ENCODE peak calls at places on chromosomes 11 and 22, in eight cellular contexts. K, Q, E, C, Y, U, N and D are unnamed samples.

GRCh38 chr22:26045855-26046254 is 123.4 kb upstream of the SEZ6L start:
- DNase-seq in K (no peak), Q (no peak), E (no peak), C (no peak), Y (no peak), U (no peak), N (no peak), D (no peak)

GRCh38 chr22:42702675-42703074 is 18.0 kb downstream of the A4GALT start:
- DNase-seq in K (no peak), Q (no peak), E (no peak), C (no peak), Y (no peak), U (no peak), N (no peak), D (no peak)

GRCh38 chr11:72642815-72643511 is 31.3 kb downstream of the PDE2A start:
- DNase-seq in K (no peak), Q (peak), E (peak), C (peak), Y (peak), U (no peak), N (peak), D (peak)

GRCh38 chr11:33045551-33046255 is 6.3 kb downstream of the TCP11L1 start:
- DNase-seq in K (no peak), Q (no peak), E (no peak), C (peak), Y (no peak), U (peak), N (no peak), D (no peak)

GRCh38 chr11:75814369-75814685 is 683 bp upstream of the UVRAG start:
- DNase-seq in K (no peak), Q (no peak), E (no peak), C (no peak), Y (no peak), U (no peak), N (no peak), D (no peak)

GRCh38 chr22:50308986-50309600 is 1.6 kb upstream of the PLXNB2 start:
- DNase-seq in K (no peak), Q (no peak), E (no peak), C (peak), Y (no peak), U (no peak), N (no peak), D (no peak)

GRCh38 chr22:25495286-25495685 is 69.2 kb upstream of the GRK3 start:
- DNase-seq in K (no peak), Q (no peak), E (peak), C (no peak), Y (no peak), U (no peak), N (no peak), D (peak)

GRCh38 chr11:12167098-12167999 is 57.0 kb downstream of the MICAL2 start:
- DNase-seq in K (no peak), Q (no peak), E (peak), C (peak), Y (no peak), U (peak), N (peak), D (peak)

GRCh38 chr11:125935629-125936199 is 10.1 kb upstream of the VSIG10L2 start:
- DNase-seq in K (no peak), Q (no peak), E (no peak), C (no peak), Y (no peak), U (no peak), N (no peak), D (peak)

GRCh38 chr11:33040862-33041453 is 1.6 kb downstream of the TCP11L1 start:
- DNase-seq in K (no peak), Q (no peak), E (no peak), C (no peak), Y (no peak), U (no peak), N (no peak), D (no peak)

GRCh38 chr11:67439321-67440228 is 2.1 kb upstream of the PTPRCAP start:
- DNase-seq in K (no peak), Q (no peak), E (no peak), C (peak), Y (no peak), U (no peak), N (peak), D (peak)

GRCh38 chr22:38657248-38657909 is 941 bp downstream of the CBY1 start:
- DNase-seq in K (no peak), Q (no peak), E (peak), C (peak), Y (no peak), U (peak), N (peak), D (peak)

GRCh38 chr22:19060356-19061009 is 61.7 kb downstream of the DGCR2 start:
- DNase-seq in K (peak), Q (no peak), E (no peak), C (no peak), Y (no peak), U (peak), N (no peak), D (peak)

DNA sequence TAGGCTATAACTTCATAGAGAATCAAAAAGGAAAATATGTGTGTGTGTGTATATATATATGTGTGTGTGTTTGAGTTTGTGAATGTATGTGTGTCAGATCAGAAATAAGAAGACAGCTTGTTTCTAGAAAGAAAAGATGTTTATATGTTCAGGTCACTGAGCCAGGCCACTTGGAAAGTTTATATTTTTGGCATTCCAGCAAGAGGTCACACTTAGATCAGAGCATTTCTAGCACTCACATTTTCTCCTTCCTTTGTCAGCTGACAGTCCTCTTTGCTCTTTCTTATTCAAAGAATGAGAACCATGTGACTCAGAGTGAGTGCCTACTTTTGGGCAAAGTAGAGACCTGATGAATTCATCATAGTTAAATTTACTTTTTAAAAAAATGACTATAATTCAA is 22.9 kb downstream of the RAB38 start:
- DNase-seq in K (no peak), Q (no peak), E (no peak), C (no peak), Y (no peak), U (no peak), N (no peak), D (no peak)
- TF ChIP-seq CTCF in K (no peak), Q (no peak), E (no peak), C (no peak), Y (no peak), U (no peak), N (no peak), D (no peak)

GRCh38 chr11:77127969-77128691 is at the start of gene MYO7A:
- DNase-seq in K (no peak), Q (peak), E (peak), C (peak), Y (no peak), U (no peak), N (peak), D (peak)
- H3K4me3 ChIP-seq in K (peak), Q (peak), E (peak), C (no peak), Y (peak), U (peak), N (peak), D (peak)

GRCh38 chr11:102306817-102307814 is 10.2 kb upstream of the BIRC3 start:
- DNase-seq in K (no peak), Q (no peak), E (no peak), C (no peak), Y (no peak), U (no peak), N (no peak), D (no peak)

GRCh38 chr11:102306048-102306575 is 11.2 kb upstream of the BIRC3 start:
- DNase-seq in K (no peak), Q (no peak), E (no peak), C (peak), Y (no peak), U (peak), N (no peak), D (no peak)

GRCh38 chr11:102313225-102313940 is 3.9 kb upstream of the BIRC3 start:
- DNase-seq in K (no peak), Q (no peak), E (peak), C (no peak), Y (no peak), U (no peak), N (no peak), D (no peak)

GRCh38 chr11:102312656-102313055 is 4.6 kb upstream of the BIRC3 start:
- DNase-seq in K (no peak), Q (no peak), E (peak), C (no peak), Y (no peak), U (no peak), N (no peak), D (peak)

DNA sequence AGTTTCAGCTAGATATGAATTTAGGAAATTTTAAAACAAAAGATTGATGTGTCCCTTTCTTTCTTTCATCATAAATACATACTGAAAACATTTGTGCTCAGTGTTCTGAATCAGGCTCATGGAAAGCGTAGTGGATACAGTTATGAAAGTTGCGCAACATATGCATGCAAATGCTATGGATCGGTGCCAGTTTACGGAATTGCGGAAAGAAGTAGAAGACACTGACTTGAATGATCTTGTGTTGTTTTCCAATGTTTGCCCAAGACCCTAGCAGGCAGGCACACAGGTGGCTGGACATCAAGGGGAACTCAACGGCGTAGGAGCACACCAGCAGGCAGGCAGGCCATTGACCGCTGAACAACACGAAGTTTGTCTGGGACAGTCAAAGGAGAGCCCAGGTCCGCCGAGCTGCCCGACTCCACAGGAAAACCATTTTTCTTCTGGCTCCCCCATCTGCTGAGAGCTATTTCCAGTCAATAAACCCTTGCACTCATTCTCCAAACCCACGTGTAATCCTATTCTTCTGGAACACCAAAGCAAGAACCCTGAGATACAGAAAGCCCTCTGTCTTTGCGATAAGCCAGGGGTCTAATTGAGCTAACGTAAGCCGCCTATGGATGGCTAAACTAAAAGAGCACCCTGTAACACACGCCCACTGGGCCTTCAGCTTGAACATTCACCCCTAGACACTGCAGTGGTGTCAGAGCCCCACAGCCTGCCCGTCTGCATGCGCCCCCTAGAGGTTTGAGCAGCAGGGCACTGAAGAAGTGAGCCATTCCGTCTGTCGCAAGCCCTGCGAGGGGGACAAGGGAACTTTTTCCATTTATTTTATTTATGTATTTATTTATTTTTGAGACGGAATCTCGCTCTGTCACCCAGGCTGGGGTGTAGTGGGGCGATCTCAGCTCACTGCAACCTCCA is 7.4 kb upstream of the BIRC3 start:
- DNase-seq in K (no peak), Q (no peak), E (no peak), C (no peak), Y (peak), U (no peak), N (peak), D (no peak)
- TF ChIP-seq CTCF in K (no peak), Q (no peak), E (no peak), C (no peak), Y (peak), U (no peak), N (peak), D (no peak)

DNA sequence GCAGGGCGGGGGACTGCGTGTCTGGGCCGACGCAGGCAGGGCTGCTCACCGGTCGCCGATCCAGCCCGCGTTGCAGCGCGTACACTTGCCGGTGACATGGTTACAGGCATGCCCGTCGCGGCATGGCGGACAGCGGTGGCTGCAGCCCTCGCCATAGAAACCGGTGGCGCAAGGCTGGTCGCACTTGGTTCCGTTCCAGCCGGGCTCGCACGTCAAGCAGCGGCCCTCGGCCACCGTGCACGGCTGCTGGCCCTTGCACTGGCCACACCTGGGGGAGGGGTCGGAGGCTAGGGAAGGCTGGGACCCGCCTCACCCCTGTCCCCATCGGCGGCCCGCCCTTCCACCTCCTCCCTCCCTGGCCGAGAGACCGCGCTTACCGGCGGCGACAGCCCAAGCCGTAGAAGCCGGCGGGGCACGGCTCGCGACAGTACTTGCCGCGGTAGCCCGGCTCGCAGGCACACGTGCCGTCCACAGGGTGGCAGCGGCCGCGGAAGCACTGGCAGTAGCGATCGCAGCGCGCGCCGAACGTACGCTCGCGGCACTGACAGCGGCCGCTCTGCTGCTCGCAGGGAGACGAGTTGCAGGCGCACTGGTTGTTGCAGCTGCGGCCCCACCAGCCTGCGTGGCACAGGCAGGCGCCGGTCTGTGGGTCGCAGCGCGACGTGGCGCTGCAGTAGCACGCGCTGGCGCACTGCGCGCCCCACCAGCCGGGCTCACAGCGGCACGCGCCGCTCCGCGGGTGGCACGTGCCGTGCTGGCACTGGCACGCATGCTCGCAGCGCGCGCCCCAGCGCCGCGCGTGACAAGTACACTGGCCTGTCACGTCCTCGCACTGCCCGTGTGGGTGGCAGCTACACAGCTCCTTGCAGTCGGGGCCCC is 6.7 kb downstream of the SCARF2 start:
- DNase-seq in K (no peak), Q (no peak), E (no peak), C (peak), Y (no peak), U (peak), N (peak), D (no peak)
- H3K4me3 ChIP-seq in K (peak), Q (peak), E (no peak), C (no peak), Y (peak), U (peak), N (peak), D (no peak)

DNA sequence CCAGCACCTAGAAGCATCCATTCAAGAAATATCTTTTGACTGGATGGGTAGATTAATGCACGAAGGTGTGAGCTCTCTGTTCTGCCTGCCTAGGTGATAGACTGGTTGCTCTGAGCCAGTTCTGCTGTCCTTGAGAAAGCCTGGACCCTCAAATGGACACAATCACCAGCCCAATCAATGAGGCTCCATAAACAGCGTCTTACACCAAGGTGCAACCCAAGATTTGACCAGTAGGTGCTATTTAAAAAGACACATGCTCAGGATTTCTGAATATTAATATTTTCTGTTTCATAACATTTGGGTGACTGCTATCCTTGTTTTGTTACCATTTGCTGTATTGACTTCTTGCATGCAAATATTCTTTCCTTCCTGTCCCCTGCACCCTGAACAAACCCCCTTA is 39.0 kb downstream of the PAMR1 start:
- DNase-seq in K (no peak), Q (no peak), E (no peak), C (no peak), Y (no peak), U (no peak), N (no peak), D (no peak)
- TF ChIP-seq CTCF in K (peak), Q (no peak), E (peak), C (no peak), Y (peak), U (no peak), N (peak), D (peak)

GRCh38 chr11:105027671-105028070 is 4.7 kb upstream of the CASP5 start:
- DNase-seq in K (no peak), Q (no peak), E (no peak), C (no peak), Y (no peak), U (no peak), N (no peak), D (no peak)
- H3K4me3 ChIP-seq in K (no peak), Q (no peak), E (no peak), C (no peak), Y (no peak), U (no peak), N (no peak), D (no peak)

GRCh38 chr11:118927554-118928107 is 1.9 kb upstream of the BCL9L start:
- DNase-seq in K (no peak), Q (no peak), E (no peak), C (no peak), Y (no peak), U (no peak), N (no peak), D (no peak)

GRCh38 chr11:118928108-118928869 is 2.6 kb upstream of the BCL9L start:
- DNase-seq in K (no peak), Q (peak), E (peak), C (peak), Y (no peak), U (peak), N (peak), D (peak)

GRCh38 chr11:118929496-118930151 is 3.9 kb upstream of the BCL9L start:
- DNase-seq in K (peak), Q (peak), E (peak), C (peak), Y (no peak), U (peak), N (peak), D (peak)

GRCh38 chr11:118930152-118930712 is 4.5 kb upstream of the BCL9L start:
- DNase-seq in K (no peak), Q (peak), E (peak), C (peak), Y (peak), U (peak), N (peak), D (peak)

DNA sequence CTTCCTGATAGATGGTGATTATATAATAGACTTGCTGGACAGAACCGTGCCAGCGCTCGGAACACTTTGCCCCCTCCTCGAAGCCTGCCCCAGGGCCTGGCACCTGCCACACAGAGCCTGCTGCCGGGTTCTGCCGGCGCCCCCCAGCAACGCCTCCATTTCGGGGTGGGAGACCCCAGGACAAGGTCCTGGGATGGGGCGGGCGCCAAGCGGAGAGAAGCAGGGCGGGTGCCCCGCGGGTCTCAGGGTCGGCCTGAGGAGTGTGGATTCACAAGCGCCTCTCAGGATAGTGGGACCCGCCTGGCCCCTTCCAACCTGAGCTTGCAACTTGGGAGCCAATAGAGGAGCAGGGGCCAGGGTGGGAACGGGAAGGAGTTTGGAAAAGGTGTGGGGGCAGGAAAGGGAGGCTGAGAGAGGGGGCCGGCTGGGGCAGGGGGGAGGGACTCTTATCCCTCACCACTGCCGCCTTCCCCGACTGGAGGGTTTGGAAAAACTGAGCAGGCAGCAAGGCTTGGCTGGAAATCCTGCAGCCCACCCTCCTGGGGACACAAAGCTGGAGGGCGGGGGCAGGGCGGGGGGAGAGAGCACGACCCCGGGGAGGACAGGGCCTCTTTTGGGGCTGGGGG is 3.3 kb upstream of the BCL9L start:
- DNase-seq in K (no peak), Q (no peak), E (peak), C (no peak), Y (no peak), U (peak), N (no peak), D (peak)
- TF ChIP-seq CTCF in K (peak), Q (no peak), E (no peak), C (no peak), Y (no peak), U (peak), N (peak), D (no peak)

DNA sequence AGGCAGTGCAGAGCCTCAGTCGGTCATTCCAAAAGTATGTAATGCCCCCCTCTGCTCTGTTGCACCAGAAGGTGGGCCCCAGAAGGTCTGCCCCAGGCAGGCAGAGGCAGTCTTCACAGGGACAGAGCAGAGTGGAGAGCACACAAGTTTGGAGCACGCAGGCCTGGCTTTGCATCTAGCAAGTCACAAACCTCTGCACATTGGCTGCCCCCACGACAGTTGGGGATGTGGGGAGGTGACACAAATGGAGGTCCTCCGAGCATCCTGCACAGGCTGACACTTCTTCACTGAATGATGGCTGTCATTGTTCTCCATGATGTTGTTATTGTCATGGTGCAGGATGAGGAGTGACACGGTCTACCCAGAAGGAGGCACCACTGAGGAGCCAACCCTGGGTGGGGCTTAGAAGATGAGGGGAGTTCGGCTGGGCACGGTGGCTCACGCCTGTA is 11.9 kb downstream of the TOM1 start:
- DNase-seq in K (no peak), Q (no peak), E (no peak), C (no peak), Y (no peak), U (no peak), N (no peak), D (no peak)
- H3K4me3 ChIP-seq in K (no peak), Q (no peak), E (no peak), C (no peak), Y (no peak), U (no peak), N (no peak), D (no peak)